ENCODE peak calls at places on chromosome 2, in seven cellular contexts. B, M, A, G, N, O and K are unnamed samples.

GRCh38 chr2:215817046-215817445 is 196.3 kb downstream of the MREG start:
- DNase-seq in B (no peak), M (no peak), A (no peak), G (no peak), N (no peak), O (no peak), K (no peak)

GRCh38 chr2:174117951-174118930 is 130.1 kb downstream of the OLA1 start:
- DNase-seq in B (no peak), M (no peak), A (peak; percentile 64), G (no peak), N (no peak), O (no peak), K (no peak)

GRCh38 chr2:150878347-150878746 is 383.3 kb downstream of the RBM43 start:
- DNase-seq in B (no peak), M (no peak), A (peak; percentile 54), G (no peak), N (no peak), O (no peak), K (no peak)

GRCh38 chr2:238743243-238744068 is 104.4 kb upstream of the TWIST2 start:
- DNase-seq in B (no peak), M (no peak), A (no peak), G (no peak), N (no peak), O (no peak), K (no peak)

GRCh38 chr2:239143858-239144712 is 256.7 kb downstream of the HDAC4 start:
- DNase-seq in B (no peak), M (no peak), A (peak; percentile 63), G (no peak), N (peak; percentile 16), O (no peak), K (peak; percentile 29)

GRCh38 chr2:88443353-88443938 is 9.0 kb downstream of the FOXI3 start:
- DNase-seq in B (no peak), M (no peak), A (no peak), G (no peak), N (no peak), O (no peak), K (no peak)

GRCh38 chr2:47089083-47089464 is 66.0 kb downstream of the STPG4 start:
- DNase-seq in B (no peak), M (no peak), A (peak; percentile 56), G (peak; percentile 40), N (no peak), O (no peak), K (no peak)

GRCh38 chr2:63056309-63057065 is 5.9 kb downstream of the OTX1 start:
- DNase-seq in B (no peak), M (peak; percentile 46), A (no peak), G (no peak), N (no peak), O (peak; percentile 32), K (no peak)

GRCh38 chr2:38515155-38516074 is 87.3 kb downstream of the HNRNPLL start:
- DNase-seq in B (peak; percentile 36), M (no peak), A (peak; percentile 57), G (no peak), N (peak; percentile 96), O (peak; percentile 91), K (peak; percentile 56)

GRCh38 chr2:102449370-102449974 is 23.6 kb upstream of the SLC9A4 start:
- DNase-seq in B (peak; percentile 37), M (peak; percentile 34), A (peak; percentile 66), G (no peak), N (peak; percentile 40), O (no peak), K (peak; percentile 27)

GRCh38 chr2:29443627-29444026 is 328.4 kb downstream of the CLIP4 start:
- DNase-seq in B (no peak), M (no peak), A (no peak), G (no peak), N (peak; percentile 57), O (no peak), K (peak; percentile 4)

GRCh38 chr2:44450806-44451205 is 89.1 kb downstream of the CAMKMT start:
- DNase-seq in B (no peak), M (no peak), A (peak; percentile 8), G (no peak), N (no peak), O (no peak), K (no peak)

GRCh38 chr2:146734042-146734715 is 1110.7 kb upstream of the ACVR2A start:
- DNase-seq in B (no peak), M (no peak), A (peak; percentile 90), G (no peak), N (no peak), O (no peak), K (no peak)

GRCh38 chr2:38466409-38466808 is 89.3 kb upstream of the ATL2 start:
- DNase-seq in B (no peak), M (no peak), A (no peak), G (no peak), N (no peak), O (no peak), K (no peak)

GRCh38 chr2:85690932-85691331 is 3.2 kb upstream of the GNLY start:
- DNase-seq in B (no peak), M (no peak), A (no peak), G (no peak), N (no peak), O (no peak), K (no peak)

GRCh38 chr2:109481196-109481555 is 132.6 kb downstream of the SEPTIN10 start:
- DNase-seq in B (peak; percentile 81), M (peak; percentile 89), A (no peak), G (no peak), N (peak; percentile 87), O (no peak), K (peak; percentile 75)

GRCh38 chr2:25964891-25965290 is 17.4 kb downstream of the KIF3C start:
- DNase-seq in B (no peak), M (no peak), A (no peak), G (no peak), N (no peak), O (no peak), K (no peak)

GRCh38 chr2:216698895-216699294 is 3.5 kb upstream of the IGFBP5 start:
- DNase-seq in B (no peak), M (no peak), A (peak; percentile 84), G (no peak), N (no peak), O (no peak), K (no peak)

GRCh38 chr2:13093644-13094043 is 376.9 kb downstream of the TRIB2 start:
- DNase-seq in B (no peak), M (no peak), A (no peak), G (no peak), N (no peak), O (no peak), K (no peak)

GRCh38 chr2:160055726-160056108 is 6.7 kb downstream of the PLA2R1 start:
- DNase-seq in B (no peak), M (no peak), A (no peak), G (no peak), N (no peak), O (no peak), K (no peak)

GRCh38 chr2:12928197-12928596 is 211.5 kb downstream of the TRIB2 start:
- DNase-seq in B (no peak), M (no peak), A (peak; percentile 64), G (no peak), N (no peak), O (no peak), K (no peak)

GRCh38 chr2:12716250-12717190 is at the start of gene TRIB2:
- DNase-seq in B (peak; percentile 93), M (peak; percentile 74), A (peak; percentile 91), G (peak; percentile 87), N (peak; percentile 91), O (peak; percentile 93), K (peak; percentile 88)

GRCh38 chr2:54454548-54454921 is 1.6 kb upstream of the SPTBN1 start:
- DNase-seq in B (no peak), M (no peak), A (no peak), G (no peak), N (no peak), O (no peak), K (no peak)

GRCh38 chr2:120199837-120200499 is 23.2 kb downstream of the TMEM185B start:
- DNase-seq in B (no peak), M (no peak), A (no peak), G (peak; percentile 23), N (no peak), O (no peak), K (no peak)
- H3K4me1 ChIP-seq in B (no peaks in the 10 kb centered on the region), M (no peaks in the 10 kb centered on the region), A (no peaks in the 10 kb centered on the region), G (no peaks in the 10 kb centered on the region), N (peaks cover 19% of the 10 kb centered on the region), O (no peaks in the 10 kb centered on the region), K (no peaks in the 10 kb centered on the region)

DNA sequence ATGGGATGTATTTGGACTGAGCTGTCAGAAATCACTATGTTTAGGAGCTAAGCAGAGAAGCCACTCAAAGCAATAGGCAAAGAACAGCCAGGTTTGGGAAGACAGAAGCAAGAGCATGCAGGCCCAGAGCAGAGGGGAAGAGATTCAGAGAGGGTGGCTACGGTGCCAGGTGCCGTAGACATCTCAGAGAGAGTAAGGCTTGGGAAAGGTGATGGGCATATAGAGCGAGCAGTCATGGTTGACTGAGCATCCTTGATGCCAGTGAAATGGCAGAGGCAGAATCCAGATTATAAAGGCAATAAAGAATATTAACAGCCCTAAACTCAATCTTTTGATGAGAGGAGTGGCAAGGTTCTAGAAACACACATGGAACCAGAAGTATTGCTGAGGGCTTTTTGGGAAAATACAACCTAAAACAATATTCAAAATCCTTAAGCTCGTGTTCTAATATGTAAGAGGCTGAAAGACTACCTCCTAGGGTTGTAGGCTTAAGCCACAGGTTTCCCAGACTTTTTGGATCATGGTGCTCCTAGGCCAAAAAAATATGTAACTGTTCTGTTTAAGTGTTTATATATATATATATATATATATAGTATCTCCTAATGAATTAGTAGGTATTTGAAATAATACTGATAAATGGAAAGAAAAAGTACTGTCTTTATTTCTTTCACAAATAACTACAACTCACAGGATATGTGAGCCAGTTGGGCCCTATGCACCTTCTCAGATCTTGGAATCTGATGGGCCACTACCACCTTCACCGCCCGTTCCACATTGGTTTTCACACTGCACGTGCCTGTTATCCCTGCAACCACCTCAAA is 113.3 kb downstream of the MYCN start:
- DNase-seq in B (no peak), M (no peak), A (no peak), G (no peak), N (no peak), O (no peak), K (no peak)
- TF ChIP-seq CTCF in B (no peak), M (no peak), A (no peak), G (no peak), N (no peak), O (no peak), K (no peak)

GRCh38 chr2:218224206-218224605 is 7.2 kb downstream of the ARPC2 start:
- DNase-seq in B (no peak), M (no peak), A (no peak), G (no peak), N (no peak), O (no peak), K (no peak)
- H3K4me1 ChIP-seq in B (peaks cover 68% of the 10 kb centered on the region), M (peaks cover 18% of the 10 kb centered on the region), A (peaks cover 9% of the 10 kb centered on the region), G (peaks cover 65% of the 10 kb centered on the region), N (peaks cover 43% of the 10 kb centered on the region), O (peaks cover 18% of the 10 kb centered on the region), K (peaks cover 34% of the 10 kb centered on the region)

GRCh38 chr2:205054789-205055188 is 509.5 kb downstream of the PARD3B start:
- DNase-seq in B (no peak), M (no peak), A (peak; percentile 4), G (no peak), N (no peak), O (no peak), K (no peak)

GRCh38 chr2:205053827-205054410 is 508.6 kb downstream of the PARD3B start:
- DNase-seq in B (no peak), M (no peak), A (peak; percentile 31), G (no peak), N (no peak), O (no peak), K (no peak)

GRCh38 chr2:205052781-205053180 is 507.5 kb downstream of the PARD3B start:
- DNase-seq in B (no peak), M (no peak), A (no peak), G (no peak), N (no peak), O (no peak), K (no peak)

GRCh38 chr2:205047273-205047839 is 502.1 kb downstream of the PARD3B start:
- DNase-seq in B (no peak), M (no peak), A (no peak), G (no peak), N (peak; percentile 67), O (no peak), K (no peak)

GRCh38 chr2:205051417-205051816 is 506.1 kb downstream of the PARD3B start:
- DNase-seq in B (no peak), M (no peak), A (peak; percentile 24), G (no peak), N (no peak), O (no peak), K (no peak)
- TF ChIP-seq CTCF in B (no peak), M (no peak), A (peak; percentile 44), G (no peak), N (no peak), O (no peak), K (no peak)